ENCODE peak calls at places on chromosomes 1 and 21, in ten cellular contexts. X is RWPE2; E is stomach; W is endothelial cell of umbilical vein; B is PC-3; T is heart right ventricle; F is CD4-positive, CD25-positive, alpha-beta regulatory T cell; K is upper lobe of right lung; J is neural progenitor cell; P is pancreas. A is an unnamed sample.

GRCh38 chr1:55284856-55285255 is 69.7 kb upstream of the USP24 start:
- DNase-seq in X (no peak), E (no peak), W (peak; percentile 64), B (peak; percentile 67), T (peak; percentile 62), F (no peak), K (no peak), J (peak; percentile 61), P (peak; percentile 18), A (no peak)

GRCh38 chr21:44374601-44375280 is 21.3 kb downstream of the TRPM2 start:
- DNase-seq in X (no peak), E (no peak), W (no peak), B (no peak), T (no peak), F (no peak), K (peak; percentile 38), J (no peak), P (no peak), A (no peak)

GRCh38 chr1:33424610-33425009 is 6.3 kb downstream of the PHC2 start:
- DNase-seq in X (no peak), E (no peak), W (no peak), B (no peak), T (no peak), F (no peak), K (no peak), J (no peak), P (no peak), A (no peak)

GRCh38 chr1:110262846-110263631 is 52.9 kb downstream of the KCNC4 start:
- DNase-seq in X (no peak), E (no peak), W (no peak), B (no peak), T (peak; percentile 21), F (no peak), K (no peak), J (no peak), P (no peak), A (no peak)

GRCh38 chr1:201279313-201279712 is 4.0 kb upstream of the PKP1 start:
- DNase-seq in X (no peak), E (no peak), W (no peak), B (no peak), T (no peak), F (no peak), K (no peak), J (no peak), P (no peak), A (no peak)

GRCh38 chr1:199616947-199617346 is 410.6 kb upstream of the NR5A2 start:
- DNase-seq in X (no peak), E (no peak), W (peak; percentile 6), B (no peak), T (no peak), F (no peak), K (no peak), J (no peak), P (no peak), A (no peak)

GRCh38 chr1:232440325-232441059 is 189.4 kb downstream of the SIPA1L2 start:
- DNase-seq in X (no peak), E (no peak), W (no peak), B (no peak), T (no peak), F (no peak), K (no peak), J (no peak), P (no peak), A (no peak)

GRCh38 chr1:216281757-216282156 is 141.5 kb downstream of the USH2A start:
- DNase-seq in X (no peak), E (no peak), W (no peak), B (peak; percentile 53), T (no peak), F (no peak), K (no peak), J (no peak), P (no peak), A (no peak)

GRCh38 chr1:156690673-156691032 is 13.4 kb upstream of the NES start:
- DNase-seq in X (no peak), E (no peak), W (no peak), B (no peak), T (no peak), F (no peak), K (no peak), J (no peak), P (no peak), A (no peak)

GRCh38 chr1:156691665-156692408 is 13.5 kb downstream of the CRABP2 start:
- DNase-seq in X (no peak), E (no peak), W (no peak), B (peak; percentile 71), T (no peak), F (no peak), K (peak; percentile 75), J (peak; percentile 70), P (no peak), A (no peak)

GRCh38 chr1:156691216-156691615 is 14.0 kb upstream of the NES start:
- DNase-seq in X (peak; percentile 30), E (no peak), W (no peak), B (no peak), T (no peak), F (no peak), K (no peak), J (no peak), P (no peak), A (no peak)

GRCh38 chr1:156689035-156689959 is 12.1 kb upstream of the NES start:
- DNase-seq in X (no peak), E (peak; percentile 79), W (peak; percentile 86), B (peak; percentile 97), T (peak; percentile 74), F (peak; percentile 65), K (peak; percentile 79), J (peak; percentile 94), P (peak; percentile 82), A (no peak)

GRCh38 chr1:156689960-156690672 is 12.9 kb upstream of the NES start:
- DNase-seq in X (no peak), E (no peak), W (peak; percentile 58), B (no peak), T (no peak), F (no peak), K (no peak), J (peak; percentile 54), P (no peak), A (no peak)
- H3K4me3 ChIP-seq in X (no peak overlapping the region), E (no peak overlapping the region), W (no peak overlapping the region), B (peak overlapping the region; percentile 68), T (no peak overlapping the region), F (no peak overlapping the region), K (no peak overlapping the region), J (peak overlapping the region; percentile 44), P (no peak overlapping the region), A (no peak overlapping the region)

DNA sequence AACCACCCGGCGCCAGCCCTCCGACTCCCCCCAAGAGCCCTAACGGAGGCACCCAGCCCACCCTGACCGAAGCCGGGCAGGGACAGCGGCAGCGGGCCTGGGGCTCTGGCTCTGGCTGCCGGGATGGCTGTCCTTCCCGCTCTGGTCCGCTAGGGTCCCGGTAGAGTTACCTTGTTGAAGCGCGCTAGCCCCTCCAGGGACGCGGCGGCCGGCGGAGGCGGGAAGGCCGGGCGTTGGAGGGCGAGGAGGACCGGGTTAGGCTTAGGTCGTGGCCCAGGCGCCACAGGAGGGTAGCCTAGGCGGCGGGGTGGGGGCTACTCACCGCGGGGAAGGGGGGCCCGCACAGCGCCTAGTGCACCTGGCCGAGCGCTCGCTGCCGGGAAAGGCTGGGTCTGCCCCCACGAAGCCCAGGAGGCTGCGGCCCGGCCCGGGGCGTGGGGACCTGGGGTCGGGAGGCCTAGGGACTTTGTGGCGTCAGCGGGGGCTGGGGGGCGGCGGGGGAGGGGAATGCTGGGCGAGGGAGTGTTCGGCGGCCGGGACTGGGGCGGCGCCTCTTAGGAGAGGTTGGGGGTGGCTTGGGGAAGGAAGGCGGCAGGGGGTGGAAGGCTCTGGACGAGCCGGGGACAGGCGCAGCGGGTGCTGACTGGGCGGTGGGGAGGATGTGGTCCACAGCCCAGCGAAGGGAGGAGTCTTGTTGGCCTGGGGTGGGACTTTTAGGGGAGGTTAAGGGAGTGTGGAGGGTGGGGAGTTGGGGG is at the start of gene TRIM17:
- DNase-seq in X (no peak), E (no peak), W (no peak), B (no peak), T (no peak), F (peak; percentile 18), K (no peak), J (peak; percentile 91), P (peak; percentile 45), A (peak; percentile 43)
- H3K27ac ChIP-seq in X (no peak within 1 kb of the TSS), E (no peak within 1 kb of the TSS), W (no peak within 1 kb of the TSS), B (peak within 1 kb of the TSS; percentile 35), T (no peak within 1 kb of the TSS), F (no peak within 1 kb of the TSS), K (no peak within 1 kb of the TSS), J (no peak within 1 kb of the TSS), P (no peak within 1 kb of the TSS), A (no peak within 1 kb of the TSS)

GRCh38 chr1:53688703-53689102 is 50.3 kb downstream of the GLIS1 start:
- DNase-seq in X (no peak), E (no peak), W (no peak), B (peak; percentile 36), T (no peak), F (no peak), K (no peak), J (no peak), P (no peak), A (no peak)

GRCh38 chr1:53687426-53687825 is 51.5 kb downstream of the GLIS1 start:
- DNase-seq in X (no peak), E (no peak), W (no peak), B (no peak), T (no peak), F (no peak), K (no peak), J (no peak), P (no peak), A (no peak)

GRCh38 chr1:53689223-53689622 is 49.7 kb downstream of the GLIS1 start:
- DNase-seq in X (no peak), E (no peak), W (no peak), B (no peak), T (no peak), F (no peak), K (no peak), J (no peak), P (no peak), A (no peak)

GRCh38 chr1:53686371-53687267 is 52.3 kb downstream of the GLIS1 start:
- DNase-seq in X (no peak), E (no peak), W (no peak), B (no peak), T (no peak), F (no peak), K (no peak), J (no peak), P (no peak), A (no peak)

GRCh38 chr1:53687886-53688285 is 51.1 kb downstream of the GLIS1 start:
- DNase-seq in X (no peak), E (no peak), W (no peak), B (no peak), T (no peak), F (no peak), K (no peak), J (no peak), P (no peak), A (no peak)
- H3K4me1 ChIP-seq in X (no peaks in the 10 kb centered on the region), E (peaks cover 4% of the 10 kb centered on the region), W (no peaks in the 10 kb centered on the region), B (no peaks in the 10 kb centered on the region), T (peaks cover 5% of the 10 kb centered on the region), F (no peaks in the 10 kb centered on the region), K (no peaks in the 10 kb centered on the region), J (peaks cover 15% of the 10 kb centered on the region), P (peaks cover 3% of the 10 kb centered on the region), A (no peaks in the 10 kb centered on the region)

DNA sequence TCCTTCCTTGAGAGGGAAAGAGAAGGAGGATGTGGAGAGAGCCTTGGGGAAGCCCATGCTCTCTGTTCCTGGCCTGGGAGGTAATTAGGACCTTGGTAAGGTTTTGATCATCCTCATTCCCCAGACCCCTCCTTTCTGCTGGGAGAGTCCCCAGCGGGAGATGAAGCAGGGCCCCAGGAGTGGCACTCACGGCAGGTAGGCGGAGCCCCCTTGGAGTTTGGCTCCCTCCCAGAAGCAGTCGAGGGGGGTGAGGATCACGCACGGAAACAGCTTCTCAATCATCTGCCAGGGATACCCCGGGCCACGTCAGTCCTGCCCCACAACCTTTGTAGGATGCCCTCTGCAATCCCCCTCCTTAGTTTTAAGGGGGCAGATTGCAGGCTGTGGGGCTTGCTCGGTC is 11.5 kb downstream of the PTCH2 start:
- DNase-seq in X (no peak), E (no peak), W (no peak), B (no peak), T (no peak), F (no peak), K (no peak), J (no peak), P (no peak), A (no peak)
- H3K4me3 ChIP-seq in X (no peak overlapping the region), E (no peak overlapping the region), W (no peak overlapping the region), B (no peak overlapping the region), T (no peak overlapping the region), F (no peak overlapping the region), K (no peak overlapping the region), J (no peak overlapping the region), P (no peak overlapping the region), A (no peak overlapping the region)

A was measured in iPS DF 6.9.